ENCODE peak calls at places on chromosomes 5 and 9, in seven cellular contexts. R is stomach, J is upper lobe of right lung, Z is fibroblast of mammary gland, T is AG10803, W is lung, N is fibroblast of lung. S is an unnamed sample.

GRCh38 chr5:130282044-130282443 is 377.8 kb downstream of the CHSY3 start:
- DNase-seq in R (no peak), J (no peak), Z (peak), T (peak), W (no peak), N (peak), S (peak)

GRCh38 chr9:128242828-128243485 is 32.9 kb downstream of the GOLGA2 start:
- DNase-seq in R (no peak), J (no peak), Z (peak), T (peak), W (no peak), N (peak), S (peak)

GRCh38 chr9:134056483-134057310 is 11.1 kb downstream of the BRD3 start:
- DNase-seq in R (no peak), J (peak), Z (no peak), T (no peak), W (no peak), N (no peak), S (no peak)

GRCh38 chr5:77355074-77355473 is 137.0 kb downstream of the WDR41 start:
- DNase-seq in R (no peak), J (no peak), Z (no peak), T (no peak), W (no peak), N (no peak), S (no peak)

GRCh38 chr9:108511200-108511756 is 344.5 kb downstream of the ACTL7B start:
- DNase-seq in R (no peak), J (no peak), Z (peak), T (peak), W (no peak), N (peak), S (peak)

GRCh38 chr5:53027913-53028312 is 38.8 kb downstream of the ITGA2 start:
- DNase-seq in R (peak), J (no peak), Z (peak), T (peak), W (no peak), N (peak), S (peak)

GRCh38 chr9:2284770-2285169 is 269.6 kb downstream of the SMARCA2 start:
- DNase-seq in R (no peak), J (no peak), Z (no peak), T (no peak), W (no peak), N (no peak), S (no peak)

GRCh38 chr9:20898885-20899554 is 132.4 kb downstream of the HACD4 start:
- DNase-seq in R (no peak), J (no peak), Z (peak), T (no peak), W (no peak), N (no peak), S (no peak)

GRCh38 chr5:180159756-180160155 is 49.3 kb downstream of the RASGEF1C start:
- DNase-seq in R (peak), J (no peak), Z (peak), T (no peak), W (no peak), N (peak), S (no peak)

GRCh38 chr5:150497274-150497988 is 10.5 kb upstream of the NDST1 start:
- DNase-seq in R (peak), J (no peak), Z (peak), T (peak), W (peak), N (peak), S (peak)

GRCh38 chr5:136890431-136891148 is 525.2 kb upstream of the TRPC7 start:
- DNase-seq in R (no peak), J (no peak), Z (no peak), T (no peak), W (no peak), N (no peak), S (no peak)

GRCh38 chr9:108687360-108687981 is 168.3 kb downstream of the ACTL7B start:
- DNase-seq in R (no peak), J (no peak), Z (peak), T (peak), W (no peak), N (peak), S (peak)

GRCh38 chr5:73867344-73868335 is 241.6 kb downstream of the ARHGEF28 start:
- DNase-seq in R (no peak), J (no peak), Z (peak), T (peak), W (no peak), N (peak), S (peak)

GRCh38 chr5:108707145-108707544 is 40.6 kb upstream of the FER start:
- DNase-seq in R (no peak), J (no peak), Z (no peak), T (no peak), W (no peak), N (no peak), S (no peak)

GRCh38 chr9:137046094-137046787 is at the start of gene NPDC1:
- DNase-seq in R (peak), J (peak), Z (peak), T (peak), W (peak), N (peak), S (peak)

GRCh38 chr9:113854310-113854709 is 21.8 kb upstream of the ZNF618 start:
- DNase-seq in R (no peak), J (no peak), Z (no peak), T (no peak), W (peak), N (no peak), S (no peak)

GRCh38 chr9:26682796-26683496 is 209.7 kb downstream of the CAAP1 start:
- DNase-seq in R (no peak), J (no peak), Z (no peak), T (no peak), W (no peak), N (no peak), S (no peak)

GRCh38 chr9:136409557-136410455 is 608 bp downstream of the ENTR1 start:
- DNase-seq in R (peak), J (peak), Z (peak), T (peak), W (no peak), N (peak), S (peak)

GRCh38 chr9:130825051-130825651 is 9.9 kb upstream of the ABL1 start:
- DNase-seq in R (no peak), J (no peak), Z (peak), T (peak), W (no peak), N (peak), S (peak)

GRCh38 chr5:134975843-134976242 is 8.1 kb downstream of the CATSPER3 start:
- DNase-seq in R (no peak), J (no peak), Z (no peak), T (no peak), W (no peak), N (no peak), S (no peak)

GRCh38 chr5:175141421-175141820 is 302.6 kb downstream of the DRD1 start:
- DNase-seq in R (no peak), J (no peak), Z (no peak), T (no peak), W (no peak), N (no peak), S (no peak)

GRCh38 chr5:135559342-135559741 is 19.4 kb downstream of the CXCL14 start:
- DNase-seq in R (no peak), J (no peak), Z (peak), T (peak), W (no peak), N (no peak), S (no peak)

GRCh38 chr5:32027093-32027716 is 146.9 kb downstream of the GOLPH3 start:
- DNase-seq in R (no peak), J (no peak), Z (peak), T (peak), W (no peak), N (peak), S (peak)

GRCh38 chr5:74595143-74595915 is 45.2 kb downstream of the ENC1 start:
- DNase-seq in R (no peak), J (no peak), Z (no peak), T (peak), W (no peak), N (peak), S (peak)

GRCh38 chr9:93261281-93261680 is 77.3 kb downstream of the WNK2 start:
- DNase-seq in R (peak), J (peak), Z (no peak), T (no peak), W (no peak), N (no peak), S (no peak)

GRCh38 chr9:119318371-119318770 is 50.9 kb downstream of the BRINP1 start:
- DNase-seq in R (no peak), J (no peak), Z (no peak), T (no peak), W (no peak), N (no peak), S (no peak)

GRCh38 chr5:115369430-115370144 is 73.1 kb upstream of the CCDC112 start:
- DNase-seq in R (no peak), J (no peak), Z (no peak), T (no peak), W (no peak), N (no peak), S (no peak)

GRCh38 chr5:157215826-157216167 is 35.2 kb downstream of the ITK start:
- DNase-seq in R (no peak), J (no peak), Z (peak), T (no peak), W (no peak), N (no peak), S (no peak)

GRCh38 chr9:104841601-104842106 is 77.7 kb downstream of the NIPSNAP3B start:
- DNase-seq in R (no peak), J (no peak), Z (no peak), T (no peak), W (peak), N (peak), S (no peak)

GRCh38 chr5:1795931-1796330 is 3.7 kb downstream of the MRPL36 start:
- DNase-seq in R (no peak), J (no peak), Z (no peak), T (no peak), W (no peak), N (no peak), S (no peak)

GRCh38 chr5:109585012-109585599 is 104.6 kb upstream of the MAN2A1 start:
- DNase-seq in R (no peak), J (no peak), Z (peak), T (peak), W (no peak), N (peak), S (peak)

GRCh38 chr9:21770877-21771560 is 31.4 kb upstream of the MTAP start:
- DNase-seq in R (no peak), J (no peak), Z (peak), T (peak), W (no peak), N (peak), S (peak)

GRCh38 chr9:37034320-37034937 is 361 bp upstream of the PAX5 start:
- DNase-seq in R (no peak), J (no peak), Z (no peak), T (no peak), W (no peak), N (no peak), S (no peak)
- TF ChIP-seq CTCF in R (no peak), J (no peak), Z (no peak), T (no peak), W (no peak), N (no peak), S (no peak)

DNA sequence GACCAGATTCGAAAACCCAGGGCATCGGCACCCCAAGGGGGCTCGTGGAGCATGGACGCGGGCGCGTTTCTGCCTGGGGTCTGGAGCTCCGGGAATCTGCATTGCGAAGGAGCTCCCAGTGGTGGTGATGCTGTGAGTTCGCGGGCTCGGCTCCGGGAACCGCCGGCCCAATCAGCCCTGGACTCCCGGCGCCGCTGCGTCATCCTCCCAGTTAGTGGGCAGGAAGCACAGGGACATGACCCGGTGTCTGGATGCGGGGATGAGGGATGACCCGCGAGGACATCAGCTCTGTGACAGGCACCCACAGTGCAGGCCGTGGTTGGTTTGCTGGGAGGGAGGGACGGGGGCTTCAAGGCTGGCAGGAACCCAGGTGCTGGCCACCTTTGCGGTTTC is 950 bp downstream of the NXNL2 start:
- DNase-seq in R (no peak), J (no peak), Z (peak), T (peak), W (no peak), N (no peak), S (no peak)
- H3K4me3 ChIP-seq in R (peak), J (peak), Z (peak), T (peak), W (peak), N (peak), S (peak)

GRCh38 chr5:39072915-39073758 is 1.1 kb downstream of the RICTOR start:
- DNase-seq in R (peak), J (peak), Z (peak), T (peak), W (peak), N (peak), S (peak)
- TF ChIP-seq CTCF in R (no peak), J (no peak), Z (no peak), T (no peak), W (no peak), N (no peak), S (no peak)

GRCh38 chr9:110746211-110746930 is 77.8 kb downstream of the MUSK start:
- DNase-seq in R (no peak), J (no peak), Z (peak), T (no peak), W (no peak), N (peak), S (peak)

GRCh38 chr9:110744753-110745522 is 76.3 kb downstream of the MUSK start:
- DNase-seq in R (no peak), J (no peak), Z (peak), T (peak), W (no peak), N (peak), S (peak)

GRCh38 chr9:110745656-110746055 is 77.1 kb downstream of the MUSK start:
- DNase-seq in R (no peak), J (no peak), Z (peak), T (peak), W (no peak), N (no peak), S (no peak)

GRCh38 chr9:110738982-110739381 is 70.4 kb downstream of the MUSK start:
- DNase-seq in R (no peak), J (no peak), Z (no peak), T (no peak), W (no peak), N (no peak), S (no peak)

GRCh38 chr9:110742741-110743371 is 74.3 kb downstream of the MUSK start:
- DNase-seq in R (no peak), J (no peak), Z (peak), T (peak), W (no peak), N (peak), S (peak)
- H3K4me3 ChIP-seq in R (no peak), J (no peak), Z (no peak), T (peak), W (no peak), N (peak), S (no peak)

DNA sequence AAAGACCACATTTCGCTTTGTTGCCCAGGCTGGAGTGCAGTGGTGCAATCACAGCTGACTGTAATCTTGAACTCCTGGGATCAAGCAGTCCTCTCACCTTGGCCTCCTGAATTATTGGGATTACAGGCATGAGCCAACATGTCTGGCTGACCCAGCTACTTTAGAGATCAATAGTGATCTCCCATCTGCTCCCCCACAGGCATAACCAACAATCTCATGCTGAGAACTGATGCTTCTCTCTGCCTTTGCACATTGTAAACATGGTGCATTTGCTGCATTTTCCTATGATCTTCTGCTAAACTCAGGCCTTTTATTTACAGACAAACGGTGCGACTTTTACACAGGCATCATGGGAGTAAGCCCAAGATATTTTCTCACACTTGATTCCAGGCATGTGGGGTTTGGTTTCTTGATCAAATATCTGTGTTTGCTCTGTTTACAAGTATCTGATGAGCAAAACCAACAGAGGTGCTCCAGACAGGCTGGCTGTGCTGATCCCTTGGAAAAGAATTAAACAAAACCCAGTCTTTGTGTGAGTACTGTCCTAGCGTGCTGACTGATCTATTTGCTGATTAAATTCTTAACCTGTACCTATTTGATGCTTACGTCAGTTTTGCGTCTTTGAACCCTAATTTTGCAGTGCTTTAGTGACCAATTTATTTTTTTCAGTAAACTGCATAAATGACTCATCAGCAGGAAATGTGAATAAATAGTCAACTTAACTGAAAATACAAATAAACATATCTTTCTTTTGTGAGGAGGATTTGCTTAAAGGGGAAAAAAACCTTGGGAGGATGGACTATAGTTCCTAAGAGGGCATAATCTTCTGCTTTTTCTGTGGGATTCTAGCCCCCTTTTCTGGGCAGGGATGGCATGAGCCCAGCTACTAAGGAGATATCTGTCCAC is 191.7 kb upstream of the NR3C1 start:
- DNase-seq in R (no peak), J (no peak), Z (peak), T (no peak), W (no peak), N (peak), S (peak)
- TF ChIP-seq CTCF in R (no peak), J (no peak), Z (no peak), T (no peak), W (no peak), N (no peak), S (no peak)

GRCh38 chr9:135074354-135075233 is 12.9 kb upstream of the OLFM1 start:
- DNase-seq in R (peak), J (peak), Z (no peak), T (no peak), W (no peak), N (no peak), S (no peak)
- H3K4me3 ChIP-seq in R (peak), J (peak), Z (no peak), T (peak), W (peak), N (peak), S (no peak)

GRCh38 chr9:98773721-98774120 is 22.6 kb downstream of the ANKS6 start:
- DNase-seq in R (no peak), J (no peak), Z (no peak), T (no peak), W (no peak), N (no peak), S (no peak)

GRCh38 chr9:98772364-98773155 is 23.8 kb downstream of the ANKS6 start:
- DNase-seq in R (no peak), J (no peak), Z (no peak), T (no peak), W (no peak), N (no peak), S (no peak)

GRCh38 chr9:98775831-98776441 is 20.4 kb downstream of the ANKS6 start:
- DNase-seq in R (no peak), J (no peak), Z (peak), T (peak), W (no peak), N (peak), S (peak)

GRCh38 chr9:98777618-98778017 is 18.7 kb downstream of the ANKS6 start:
- DNase-seq in R (no peak), J (no peak), Z (no peak), T (no peak), W (no peak), N (no peak), S (no peak)

DNA sequence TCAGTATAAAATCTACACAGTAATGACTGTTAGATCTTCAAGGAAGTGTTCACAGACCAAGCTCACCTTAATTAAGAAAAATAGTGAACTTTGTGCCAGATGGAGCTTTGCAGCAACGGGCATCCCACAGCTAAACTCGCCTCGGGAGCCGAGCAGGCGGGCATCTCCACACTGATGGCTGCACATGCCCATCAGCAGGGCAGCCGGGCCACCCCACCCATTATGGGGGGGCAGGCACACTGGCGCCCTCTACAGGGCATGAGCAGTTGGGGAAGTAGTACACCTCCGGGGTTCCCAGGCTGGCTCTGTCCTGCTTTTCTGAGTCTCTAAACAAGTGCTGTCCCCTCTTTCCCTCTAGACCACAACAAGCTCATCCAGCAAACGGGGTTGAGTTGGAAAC is 21.6 kb downstream of the ANKS6 start:
- DNase-seq in R (no peak), J (no peak), Z (peak), T (peak), W (no peak), N (no peak), S (peak)
- TF ChIP-seq CTCF in R (no peak), J (peak), Z (peak), T (peak), W (no peak), N (peak), S (peak)

GRCh38 chr9:117496307-117496706 is 81.5 kb upstream of the ASTN2 start:
- DNase-seq in R (no peak), J (no peak), Z (no peak), T (no peak), W (no peak), N (no peak), S (no peak)

GRCh38 chr9:117491491-117491890 is 76.6 kb upstream of the ASTN2 start:
- DNase-seq in R (peak), J (no peak), Z (no peak), T (no peak), W (no peak), N (no peak), S (no peak)

GRCh38 chr9:117492476-117492875 is 77.6 kb upstream of the ASTN2 start:
- DNase-seq in R (no peak), J (no peak), Z (no peak), T (no peak), W (no peak), N (no peak), S (no peak)

GRCh38 chr9:117488659-117489058 is 73.8 kb upstream of the ASTN2 start:
- DNase-seq in R (no peak), J (no peak), Z (no peak), T (no peak), W (no peak), N (no peak), S (no peak)

GRCh38 chr9:117494401-117495130 is 79.7 kb upstream of the ASTN2 start:
- DNase-seq in R (no peak), J (no peak), Z (no peak), T (no peak), W (no peak), N (no peak), S (peak)
- H3K4me3 ChIP-seq in R (no peak), J (peak), Z (no peak), T (no peak), W (no peak), N (peak), S (no peak)